ENCODE peak calls at places on chromosomes 12 and 14, in four cellular contexts. W is A549, R is SK-N-SH, T is stomach. M is an unnamed sample.

GRCh38 chr12:15928345-15928744 is 17.2 kb downstream of the DERA start:
- DNase-seq in R (no peak), T (no peak), W (no peak), M (no peak)

GRCh38 chr14:92898732-92899131 is 24.2 kb upstream of the CHGA start:
- DNase-seq in W (no peak), R (no peak), T (no peak), M (no peak)

GRCh38 chr14:23125006-23125405 is 6.0 kb upstream of the CEBPE start:
- DNase-seq in R (no peak), W (no peak), T (no peak), M (no peak)

GRCh38 chr14:89899917-89900680 is 54.4 kb downstream of the EFCAB11 start:
- DNase-seq in W (no peak), T (no peak), R (peak; percentile 43), M (no peak)

GRCh38 chr14:79670811-79671210 is 540.5 kb downstream of the DIO2 start:
- DNase-seq in R (no peak), W (no peak), T (no peak), M (no peak)

GRCh38 chr12:26287666-26288408 is 92.5 kb downstream of the SSPN start:
- DNase-seq in R (no peak), W (no peak), T (peak; percentile 40), M (no peak)

GRCh38 chr14:76762617-76763361 is 1.5 kb downstream of the VASH1 start:
- DNase-seq in T (no peak), W (no peak), R (no peak), M (peak; percentile 72)

GRCh38 chr12:76236640-76237039 is 111.6 kb downstream of the BBS10 start:
- DNase-seq in W (peak; percentile 53), T (no peak), R (no peak), M (no peak)

GRCh38 chr14:85536835-85537195 is 6.9 kb downstream of the FLRT2 start:
- DNase-seq in R (no peak), W (no peak), T (no peak), M (no peak)

GRCh38 chr14:54446201-54446693 is 5.1 kb upstream of the CNIH1 start:
- DNase-seq in W (no peak), R (no peak), T (no peak), M (no peak)

GRCh38 chr14:93047661-93048060 is 68.1 kb downstream of the ITPK1 start:
- DNase-seq in T (no peak), W (no peak), R (no peak), M (no peak)

GRCh38 chr12:27539191-27539631 is 15.2 kb downstream of the PPFIBP1 start:
- DNase-seq in T (no peak), R (no peak), W (no peak), M (no peak)

GRCh38 chr12:116370004-116370404 is 92.5 kb upstream of the MED13L start:
- DNase-seq in R (no peak), W (no peak), T (no peak), M (no peak)

GRCh38 chr14:55221968-55222367 is 30.6 kb upstream of the DLGAP5 start:
- DNase-seq in T (no peak), W (no peak), R (no peak), M (no peak)

GRCh38 chr12:100987552-100988277 is 193.1 kb downstream of the ANO4 start:
- DNase-seq in W (peak; percentile 21), R (peak; percentile 17), T (no peak), M (no peak)

GRCh38 chr12:53591301-53592206 is 34.6 kb downstream of the ATF7 start:
- DNase-seq in W (no peak), R (no peak), T (no peak), M (no peak)

GRCh38 chr14:47619397-47619796 is 56.0 kb downstream of the MDGA2 start:
- DNase-seq in W (no peak), T (no peak), R (no peak), M (no peak)

GRCh38 chr12:105573574-105573973 is 243.1 kb downstream of the C12orf75 start:
- DNase-seq in T (no peak), R (no peak), W (no peak), M (no peak)

GRCh38 chr14:106681161-106681955 is 1155.0 kb downstream of the TMEM121 start:
- DNase-seq in T (no peak), R (no peak), W (no peak), M (no peak)

GRCh38 chr12:107032266-107032665 is 45.3 kb upstream of the MTERF2 start:
- DNase-seq in W (no peak), T (no peak), R (no peak), M (no peak)

GRCh38 chr12:107025691-107026090 is 38.7 kb upstream of the MTERF2 start:
- DNase-seq in R (no peak), T (no peak), W (no peak), M (no peak)

DNA sequence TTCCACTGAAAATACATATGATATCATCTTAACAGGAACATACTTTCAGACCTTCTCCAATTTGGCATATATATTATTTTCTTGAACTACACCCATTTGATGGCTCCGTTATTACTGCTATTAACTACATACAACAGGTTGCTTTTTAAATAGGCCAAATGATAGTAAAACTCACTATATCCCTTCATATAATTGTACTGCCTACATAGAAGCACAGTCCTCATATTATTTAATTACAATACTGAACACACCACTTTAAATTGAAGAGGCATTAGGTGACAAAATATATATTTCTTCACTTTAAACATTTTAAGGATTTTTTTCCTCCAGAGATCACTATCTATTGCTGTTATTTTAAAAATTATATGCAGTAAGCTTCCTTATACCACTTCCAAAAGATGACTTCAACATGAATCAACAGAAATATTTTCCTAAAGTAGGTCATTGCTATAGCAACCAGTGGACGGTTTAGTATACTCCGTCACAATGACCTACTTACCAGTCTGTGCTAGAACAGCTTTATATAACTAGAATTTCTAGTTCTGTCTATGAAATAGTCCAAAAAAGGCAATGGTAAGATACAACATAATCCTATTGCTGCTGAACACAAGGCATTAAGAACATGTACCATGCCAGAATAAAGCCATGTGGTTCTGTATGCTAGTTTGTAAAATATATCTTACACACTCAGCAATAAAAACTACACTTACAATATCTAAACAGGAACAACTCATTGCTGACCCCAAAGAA is 40.5 kb upstream of the MTERF2 start:
- DNase-seq in T (no peak), W (peak; percentile 60), R (peak; percentile 52), M (no peak)
- TF ChIP-seq EP300 in T (no peak), W (no peak), R (no peak), M (peak; percentile 88)

GRCh38 chr12:588658-589057 is 74.6 kb downstream of the NINJ2 start:
- DNase-seq in R (no peak), T (no peak), W (no peak), M (no peak)
- TF ChIP-seq EP300 in R (no peak), T (no peak), W (no peak), M (no peak)

GRCh38 chr14:68380304-68380840 is 412.5 kb downstream of the ZFP36L1 start:
- DNase-seq in W (no peak), T (no peak), R (no peak), M (no peak)
- TF ChIP-seq EP300 in W (no peak), T (no peak), R (no peak), M (no peak)

DNA sequence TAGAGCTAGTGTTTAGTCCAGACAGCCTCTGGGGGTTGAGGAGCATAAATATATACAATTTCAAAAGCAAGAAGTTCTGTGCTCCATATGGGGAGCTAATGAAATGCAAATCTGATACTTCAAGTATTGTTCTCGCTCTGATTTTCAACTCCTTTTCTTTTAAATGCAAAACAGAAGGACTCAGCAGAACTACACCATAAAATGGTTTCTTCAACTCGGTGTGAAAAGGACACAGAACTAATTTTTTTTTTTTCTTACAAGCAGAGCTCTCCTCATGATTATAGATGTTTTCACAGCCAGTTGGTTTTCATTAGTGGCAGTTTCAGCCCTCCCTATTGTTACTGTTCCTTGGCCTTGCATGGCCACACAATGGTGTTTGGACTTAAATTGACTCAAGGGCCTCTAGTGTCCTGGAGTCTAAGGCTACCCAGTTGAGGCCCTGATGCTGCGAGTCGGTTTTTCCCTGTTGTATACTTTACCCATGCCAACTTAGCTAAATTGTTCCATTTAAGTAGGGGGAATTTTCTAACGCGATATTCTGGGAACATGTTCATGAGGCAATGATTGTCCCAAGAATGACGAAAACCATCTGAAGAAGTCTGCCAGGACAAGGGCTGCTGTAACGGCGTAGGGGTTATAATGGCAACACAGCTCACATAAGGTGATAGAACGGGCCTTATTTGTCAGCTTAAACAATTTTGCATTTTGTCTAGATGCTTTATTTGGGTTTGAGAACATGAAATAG is 120.3 kb downstream of the GPR135 start:
- DNase-seq in R (no peak), T (no peak), W (no peak), M (no peak)
- TF ChIP-seq EP300 in R (no peak), T (peak; percentile 82), W (no peak), M (no peak)

GRCh38 chr12:132689227-132689626 is 1.8 kb downstream of the PXMP2 start:
- DNase-seq in W (no peak), R (no peak), T (peak; percentile 86), M (no peak)

GRCh38 chr12:132686831-132687210 is 321 bp downstream of the POLE start:
- DNase-seq in T (no peak), W (peak; percentile 39), R (peak; percentile 84), M (no peak)

GRCh38 chr12:132685400-132685799 is 1.7 kb downstream of the POLE start:
- DNase-seq in R (no peak), W (no peak), T (no peak), M (no peak)

GRCh38 chr12:132690112-132690511 is 2.7 kb downstream of the PXMP2 start:
- DNase-seq in W (no peak), T (no peak), R (no peak), M (no peak)

GRCh38 chr12:132687211-132688164 is at the start of the genes POLE and PXMP2:
- DNase-seq in W (peak; percentile 97), R (peak; percentile 99), T (peak; percentile 98), M (peak; percentile 99)
- TF ChIP-seq EP300 in W (no peak), R (peak; percentile 26), T (no peak), M (no peak)

GRCh38 chr14:102754370-102755262 is 22.6 kb upstream of the TRAF3 start:
- DNase-seq in W (no peak), T (no peak), R (no peak), M (no peak)
- TF ChIP-seq EP300 in W (no peak), T (no peak), R (no peak), M (no peak)

GRCh38 chr14:96053600-96054381 is 14.6 kb downstream of the C14orf132 start:
- DNase-seq in T (no peak), W (no peak), R (peak; percentile 47), M (no peak)
- TF ChIP-seq EP300 in T (peak; percentile 87), W (no peak), R (no peak), M (no peak)

DNA sequence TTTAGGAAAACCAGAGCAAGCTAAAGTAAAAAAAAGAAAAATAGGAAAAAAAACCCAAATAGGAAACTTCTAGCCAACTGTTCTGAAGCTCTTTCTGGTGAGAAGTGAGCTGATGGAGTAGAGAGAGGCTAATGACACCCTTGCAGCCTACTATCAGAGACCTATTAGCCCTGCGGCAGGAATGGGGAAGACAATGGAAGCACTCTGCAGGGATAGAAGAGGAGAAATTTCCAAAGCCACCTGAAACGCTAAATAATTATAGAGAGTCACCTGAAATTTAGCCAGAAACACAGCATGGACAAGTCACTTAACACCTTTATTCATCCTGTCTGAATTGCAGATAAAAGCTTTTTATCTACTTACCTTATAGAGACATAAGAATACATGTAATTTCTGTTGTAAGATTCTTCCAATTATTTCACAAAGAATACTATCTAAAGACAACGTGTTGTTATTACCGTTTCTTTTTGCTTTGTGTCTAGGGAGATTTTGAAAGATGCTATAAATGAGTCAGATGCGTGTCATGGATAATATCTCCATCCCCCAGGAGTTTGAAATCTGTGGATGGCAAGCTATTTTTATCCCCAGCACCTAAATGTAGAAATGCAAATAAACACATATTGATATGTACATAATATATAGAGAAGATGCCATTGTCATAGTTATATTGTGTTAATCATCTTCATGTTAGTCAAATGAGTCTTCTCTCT is 138.6 kb downstream of the TPH2 start:
- DNase-seq in R (no peak), W (no peak), T (no peak), M (no peak)
- TF ChIP-seq EP300 in R (no peak), W (no peak), T (no peak), M (no peak)

GRCh38 chr12:108257004-108257403 is 82.1 kb downstream of the CMKLR1 start:
- DNase-seq in R (no peak), T (no peak), W (no peak), M (no peak)
- TF ChIP-seq EP300 in R (no peak), T (no peak), W (no peak), M (no peak)

M was measured in upper lobe of left lung.